ENCODE peak calls at places on chromosomes 11 and 22, in four cellular contexts. Y, H, T and X are unnamed samples.

GRCh38 chr11:106231591-106231990 is 154.1 kb downstream of the AASDHPPT start:
- DNase-seq in Y (no peak), H (peak; percentile 59), T (no peak), X (no peak)

GRCh38 chr22:20422271-20422958 is 15.2 kb downstream of the SCARF2 start:
- DNase-seq in Y (no peak), H (peak; percentile 82), T (no peak), X (peak; percentile 41)

GRCh38 chr11:31819533-31820437 is 8.7 kb upstream of the PAX6 start:
- DNase-seq in Y (no peak), H (no peak), T (no peak), X (no peak)

GRCh38 chr22:35835998-35836691 is 118.5 kb downstream of the APOL5 start:
- DNase-seq in Y (peak; percentile 83), H (peak; percentile 92), T (no peak), X (peak; percentile 71)

GRCh38 chr22:19120829-19121630 is 1.2 kb downstream of the DGCR2 start:
- DNase-seq in Y (no peak), H (peak; percentile 75), T (no peak), X (no peak)

GRCh38 chr11:60208146-60208895 is 25.4 kb upstream of the MS4A6A start:
- DNase-seq in Y (no peak), H (no peak), T (no peak), X (no peak)

GRCh38 chr22:19710769-19711106 is 3.6 kb upstream of the SEPTIN5 start:
- DNase-seq in Y (no peak), H (no peak), T (no peak), X (no peak)

GRCh38 chr11:45596571-45596970 is 68.9 kb downstream of the CHST1 start:
- DNase-seq in Y (no peak), H (no peak), T (no peak), X (no peak)

GRCh38 chr22:27327981-27328721 is 473.4 kb downstream of the MN1 start:
- DNase-seq in Y (no peak), H (no peak), T (no peak), X (no peak)

GRCh38 chr22:26322179-26322905 is 106.7 kb upstream of the ASPHD2 start:
- DNase-seq in Y (no peak), H (peak; percentile 99), T (no peak), X (peak; percentile 12)

GRCh38 chr11:128940603-128941002 is 2.1 kb downstream of the TP53AIP1 start:
- DNase-seq in Y (no peak), H (no peak), T (no peak), X (no peak)

GRCh38 chr11:95308512-95309035 is 77.6 kb upstream of the SESN3 start:
- DNase-seq in Y (no peak), H (no peak), T (no peak), X (no peak)

GRCh38 chr22:24952837-24953293 is 349 bp downstream of the KIAA1671 start:
- DNase-seq in Y (peak; percentile 86), H (peak; percentile 80), T (no peak), X (peak; percentile 62)

GRCh38 chr11:91421586-91421985 is 803.0 kb upstream of the FAT3 start:
- DNase-seq in Y (no peak), H (no peak), T (no peak), X (no peak)

GRCh38 chr11:96012086-96012824 is 88.3 kb upstream of the MTMR2 start:
- DNase-seq in Y (peak; percentile 85), H (peak; percentile 82), T (peak; percentile 54), X (peak; percentile 86)

GRCh38 chr11:115190196-115190595 is 314.0 kb downstream of the CADM1 start:
- DNase-seq in Y (no peak), H (no peak), T (no peak), X (no peak)

GRCh38 chr11:93524868-93525267 is 18.3 kb downstream of the SMCO4 start:
- DNase-seq in Y (no peak), H (no peak), T (no peak), X (no peak)

GRCh38 chr11:86814775-86815174 is 14.4 kb downstream of the PRSS23 start:
- DNase-seq in Y (peak; percentile 46), H (peak; percentile 36), T (no peak), X (no peak)

GRCh38 chr11:86812322-86812670 is 12.0 kb downstream of the PRSS23 start:
- DNase-seq in Y (no peak), H (no peak), T (no peak), X (no peak)

GRCh38 chr11:86815726-86816125 is 15.4 kb downstream of the PRSS23 start:
- DNase-seq in Y (no peak), H (no peak), T (no peak), X (no peak)

GRCh38 chr11:86811637-86812321 is 11.4 kb downstream of the PRSS23 start:
- DNase-seq in Y (peak; percentile 24), H (peak; percentile 81), T (no peak), X (peak; percentile 75)

GRCh38 chr11:86812981-86813380 is 12.6 kb downstream of the PRSS23 start:
- DNase-seq in Y (no peak), H (no peak), T (no peak), X (no peak)
- H3K4me1 ChIP-seq in Y (peaks cover 42% of the 10 kb centered on the region), H (peaks cover 40% of the 10 kb centered on the region), T (no peaks in the 10 kb centered on the region), X (peaks cover 22% of the 10 kb centered on the region)

DNA sequence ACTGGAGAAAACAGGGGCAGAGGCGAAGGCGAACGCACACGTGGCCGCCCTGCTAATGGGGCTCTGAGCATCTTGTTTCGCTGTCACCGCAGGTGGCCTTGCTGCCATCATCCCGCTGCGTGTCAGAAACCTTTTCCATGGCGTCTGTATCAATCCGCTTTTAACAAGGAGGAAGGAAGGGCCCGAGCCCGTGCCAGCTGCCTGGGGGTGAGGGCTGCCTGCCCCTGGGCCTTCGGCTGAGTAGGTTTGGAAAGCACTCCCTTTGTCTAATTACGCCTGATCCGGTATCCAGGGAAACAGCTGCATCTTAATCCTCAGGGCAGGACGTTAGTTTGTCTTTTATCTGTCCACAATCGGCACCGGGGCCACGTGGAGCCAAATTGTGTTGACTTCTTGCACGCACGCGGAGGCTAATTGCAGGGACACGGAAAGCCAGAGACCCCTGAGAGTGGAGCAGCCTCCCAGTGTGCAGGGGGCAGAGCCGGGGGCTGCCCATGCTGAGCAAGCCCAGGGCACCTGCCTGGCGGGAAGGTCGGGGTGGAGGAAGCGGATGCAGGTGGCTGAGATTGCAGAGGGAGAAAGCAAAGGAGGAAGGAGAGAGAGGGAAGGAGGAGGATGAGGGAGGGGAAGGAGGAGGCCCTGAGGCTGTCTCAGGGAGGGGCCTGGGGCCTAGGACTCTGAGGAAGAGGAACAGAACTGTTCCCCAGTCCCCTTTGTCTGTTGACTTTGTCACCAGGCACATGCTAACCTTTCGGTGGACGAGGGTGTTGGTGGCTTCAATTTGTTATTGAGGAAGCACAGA is 19.3 kb upstream of the TH start:
- DNase-seq in Y (no peak), H (no peak), T (no peak), X (no peak)
- TF ChIP-seq EZH2 in Y (no peak), H (no peak), T (peak; percentile 35), X (no peak)

GRCh38 chr11:120909676-120910215 is 114.2 kb upstream of the TBCEL start:
- DNase-seq in Y (no peak), H (no peak), T (no peak), X (no peak)
- H3K27ac ChIP-seq in Y (no peak overlapping the region), H (no peak overlapping the region), T (no peak overlapping the region), X (no peak overlapping the region)

GRCh38 chr11:133953571-133953970 is 3.2 kb downstream of the IGSF9B start:
- DNase-seq in Y (no peak), H (no peak), T (no peak), X (no peak)
- H3K4me1 ChIP-seq in Y (no peaks in the 10 kb centered on the region), H (peaks cover 8% of the 10 kb centered on the region), T (no peaks in the 10 kb centered on the region), X (peaks cover 32% of the 10 kb centered on the region)

GRCh38 chr11:64642876-64643257 is 51.8 kb downstream of the SLC22A12 start:
- DNase-seq in Y (no peak), H (no peak), T (no peak), X (no peak)

GRCh38 chr11:64643258-64643881 is 52.4 kb downstream of the SLC22A12 start:
- DNase-seq in Y (no peak), H (peak; percentile 16), T (no peak), X (peak; percentile 61)

GRCh38 chr11:64642418-64642735 is 51.4 kb downstream of the SLC22A12 start:
- DNase-seq in Y (no peak), H (no peak), T (no peak), X (no peak)

GRCh38 chr11:64639885-64640284 is 48.9 kb downstream of the SLC22A12 start:
- DNase-seq in Y (no peak), H (no peak), T (no peak), X (no peak)

GRCh38 chr11:64641596-64642417 is 50.8 kb downstream of the SLC22A12 start:
- DNase-seq in Y (no peak), H (no peak), T (no peak), X (no peak)
- TF ChIP-seq EZH2 in Y (no peak), H (peak; percentile 76), T (no peak), X (peak; percentile 90)

GRCh38 chr11:12260731-12261521 is 116.4 kb upstream of the PARVA start:
- DNase-seq in Y (no peak), H (no peak), T (no peak), X (no peak)
- H3K27ac ChIP-seq in Y (no peak overlapping the region), H (no peak overlapping the region), T (no peak overlapping the region), X (no peak overlapping the region)